ENCODE peak calls at places on chromosomes 6 and 20, in four cellular contexts. Q is WTC11, M is CD14-positive monocyte, G is AG09309. C is an unnamed sample.
A peak's percentile ranks its signal among the peaks of the same experiment; 100 is the strongest.

GRCh38 chr20:23269954-23270353 is 80.6 kb upstream of the NXT1 start:
- DNase-seq in M (no peak), G (no peak), Q (no peak), C (no peak)

GRCh38 chr6:154511735-154512097 is 1.2 kb upstream of the CNKSR3 start:
- DNase-seq in G (no peak), Q (no peak), M (no peak), C (no peak)

GRCh38 chr20:17674722-17675518 is 7.1 kb downstream of the RRBP1 start:
- DNase-seq in M (no peak), Q (no peak), G (no peak), C (no peak)

GRCh38 chr6:2186516-2186915 is 58.9 kb downstream of the GMDS start:
- DNase-seq in G (no peak), Q (no peak), M (no peak), C (no peak)

GRCh38 chr20:56928007-56928406 is 298.9 kb downstream of the TFAP2C start:
- DNase-seq in G (no peak), M (no peak), Q (peak; percentile 25), C (no peak)

GRCh38 chr20:63896136-63896890 is 1.4 kb downstream of the DNAJC5 start:
- DNase-seq in M (peak; percentile 81), Q (no peak), G (no peak), C (no peak)

GRCh38 chr6:35392111-35392702 is 49.8 kb downstream of the PPARD start:
- DNase-seq in Q (no peak), M (no peak), G (no peak), C (no peak)

GRCh38 chr6:145633981-145634627 is 101.2 kb downstream of the EPM2A start:
- DNase-seq in G (peak; percentile 46), M (peak; percentile 65), Q (peak; percentile 93), C (no peak)

GRCh38 chr6:24963887-24964570 is 28.3 kb upstream of the RIPOR2 start:
- DNase-seq in G (no peak), M (no peak), Q (no peak), C (no peak)

GRCh38 chr6:34358389-34358906 is 34.0 kb downstream of the NUDT3 start:
- DNase-seq in G (peak; percentile 35), Q (no peak), M (no peak), C (no peak)

GRCh38 chr6:3732345-3733141 is 19.0 kb downstream of the PXDC1 start:
- DNase-seq in Q (peak; percentile 83), M (no peak), G (peak; percentile 63), C (peak; percentile 65)

GRCh38 chr6:75611702-75612375 is 10.2 kb downstream of the SENP6 start:
- DNase-seq in G (no peak), M (no peak), Q (no peak), C (no peak)

GRCh38 chr6:111367393-111368088 is 115.5 kb downstream of the REV3L start:
- DNase-seq in Q (no peak), M (no peak), G (no peak), C (no peak)

GRCh38 chr6:18395177-18395850 is 8.2 kb downstream of the RNF144B start:
- DNase-seq in Q (peak; percentile 13), M (no peak), G (no peak), C (no peak)

GRCh38 chr6:37524025-37524647 is 24.4 kb upstream of the CCDC167 start:
- DNase-seq in M (no peak), Q (no peak), G (no peak), C (no peak)

GRCh38 chr6:26157150-26157837 is 70.1 kb downstream of the HFE start:
- DNase-seq in G (no peak), Q (peak; percentile 77), M (peak; percentile 59), C (no peak)

GRCh38 chr20:44170796-44171410 is 16.1 kb downstream of the JPH2 start:
- DNase-seq in M (no peak), G (no peak), Q (no peak), C (no peak)

GRCh38 chr6:158356586-158357546 is 44.6 kb downstream of the TULP4 start:
- DNase-seq in M (no peak), G (no peak), Q (no peak), C (no peak)

GRCh38 chr6:131597448-131597847 is 24.4 kb downstream of the ARG1 start:
- DNase-seq in G (no peak), M (no peak), Q (no peak), C (no peak)

GRCh38 chr20:49704932-49705336 is 8.7 kb downstream of the B4GALT5 start:
- DNase-seq in Q (no peak), M (no peak), G (no peak), C (no peak)

GRCh38 chr6:156953478-156954146 is 176.4 kb downstream of the ARID1B start:
- DNase-seq in M (no peak), G (peak; percentile 91), Q (no peak), C (no peak)

GRCh38 chr6:98848539-98849210 is 14.3 kb downstream of the POU3F2 start:
- DNase-seq in M (no peak), G (no peak), Q (no peak), C (no peak)

GRCh38 chr6:112786801-112787200 is 439.7 kb downstream of the RFPL4B start:
- DNase-seq in M (no peak), G (no peak), Q (no peak), C (no peak)

GRCh38 chr20:4730782-4731181 is 9.1 kb downstream of the PRND start:
- DNase-seq in Q (no peak), G (no peak), M (no peak), C (no peak)

GRCh38 chr20:3334156-3334943 is 73.1 kb downstream of the DNAAF9 start:
- DNase-seq in G (no peak), Q (no peak), M (no peak), C (no peak)

GRCh38 chr6:146905313-146905712 is 298.9 kb upstream of the STXBP5 start:
- DNase-seq in Q (no peak), G (peak; percentile 52), M (no peak), C (no peak)

GRCh38 chr20:49283703-49284625 is 6.1 kb upstream of the ZNFX1 start:
- DNase-seq in G (no peak), M (no peak), Q (no peak), C (no peak)

GRCh38 chr20:59561614-59562277 is 42.6 kb upstream of the PHACTR3 start:
- DNase-seq in Q (no peak), M (no peak), G (no peak), C (no peak)

GRCh38 chr20:18679020-18679419 is 91.2 kb downstream of the DTD1 start:
- DNase-seq in G (no peak), M (no peak), Q (no peak), C (no peak)

GRCh38 chr6:1216488-1216974 is 95.4 kb upstream of the FOXQ1 start:
- DNase-seq in G (no peak), Q (no peak), M (no peak), C (no peak)

GRCh38 chr20:18224968-18225568 is 63.3 kb upstream of the ZNF133 start:
- DNase-seq in Q (no peak), G (peak; percentile 1), M (no peak), C (no peak)

GRCh38 chr6:103675807-103676406 is 1183.8 kb downstream of the HACE1 start:
- DNase-seq in M (no peak), G (no peak), Q (no peak), C (no peak)

GRCh38 chr6:52049252-52050050 is 38.0 kb downstream of the PKHD1 start:
- DNase-seq in G (peak; percentile 17), M (no peak), Q (no peak), C (no peak)

GRCh38 chr20:14142171-14142570 is 146.9 kb downstream of the MACROD2 start:
- DNase-seq in Q (peak; percentile 67), M (no peak), G (no peak), C (no peak)

GRCh38 chr6:169158182-169158573 is 95.5 kb downstream of the THBS2 start:
- DNase-seq in G (no peak), Q (no peak), M (no peak), C (no peak)

GRCh38 chr6:163262080-163262479 is 152.4 kb upstream of the QKI start:
- DNase-seq in M (no peak), G (no peak), Q (no peak), C (no peak)

GRCh38 chr6:44267252-44267651 is 1.9 kb upstream of the NFKBIE start:
- DNase-seq in Q (no peak), G (no peak), M (no peak), C (peak; percentile 22)

GRCh38 chr6:122869437-122870024 is 80.5 kb downstream of the SMPDL3A start:
- DNase-seq in Q (peak; percentile 22), M (no peak), G (no peak), C (no peak)
- TF ChIP-seq CTCF in Q (peak; percentile 50), M (peak; percentile 18), G (peak; percentile 35), C (peak; percentile 80)

GRCh38 chr6:150894191-150894744 is 28.8 kb downstream of the MTHFD1L start:
- DNase-seq in G (no peak), Q (no peak), M (no peak), C (no peak)

GRCh38 chr6:150891886-150892485 is 26.5 kb downstream of the MTHFD1L start:
- DNase-seq in G (peak; percentile 50), Q (peak; percentile 74), M (peak; percentile 49), C (no peak)

GRCh38 chr6:150897400-150897943 is 32.0 kb downstream of the MTHFD1L start:
- DNase-seq in G (no peak), Q (no peak), M (no peak), C (no peak)

GRCh38 chr6:150895898-150896632 is 30.6 kb downstream of the MTHFD1L start:
- DNase-seq in Q (no peak), M (no peak), G (no peak), C (no peak)

GRCh38 chr6:150894935-150895686 is 29.6 kb downstream of the MTHFD1L start:
- DNase-seq in G (no peak), M (no peak), Q (no peak), C (no peak)
- TF ChIP-seq CTCF in G (no peak), M (no peak), Q (no peak), C (peak; percentile 40)

GRCh38 chr6:135196739-135197510 is 15.8 kb downstream of the MYB start:
- DNase-seq in G (no peak), Q (no peak), M (no peak), C (no peak)

GRCh38 chr6:135195045-135195444 is 13.9 kb downstream of the MYB start:
- DNase-seq in G (no peak), M (no peak), Q (no peak), C (no peak)

GRCh38 chr6:135193221-135193620 is 12.1 kb downstream of the MYB start:
- DNase-seq in Q (no peak), M (no peak), G (no peak), C (no peak)

GRCh38 chr6:135192256-135193174 is 11.4 kb downstream of the MYB start:
- DNase-seq in M (no peak), G (no peak), Q (no peak), C (no peak)

DNA sequence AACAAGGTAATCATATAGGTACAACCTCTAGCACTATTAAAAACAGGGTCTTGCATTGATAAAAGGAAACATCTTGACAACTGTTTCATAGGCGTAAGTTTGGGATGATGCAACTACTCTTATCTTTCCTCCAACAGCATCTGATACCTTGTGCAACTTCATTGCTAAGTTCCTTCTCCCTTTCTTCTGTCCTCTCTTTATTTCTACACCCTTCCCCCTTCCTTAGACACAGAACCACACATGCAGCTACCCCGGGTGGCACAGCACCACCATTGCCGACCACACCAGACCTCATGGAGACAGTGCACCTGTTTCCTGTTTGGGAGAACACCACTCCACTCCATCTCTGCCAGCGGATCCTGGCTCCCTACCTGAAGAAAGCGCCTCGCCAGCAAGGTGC is 14.4 kb downstream of the MYB start:
- DNase-seq in G (no peak), M (no peak), Q (no peak), C (no peak)
- TF ChIP-seq CTCF in G (no peak), M (no peak), Q (no peak), C (no peak)

GRCh38 chr20:9353180-9353915 is 161.0 kb upstream of the LAMP5 start:
- DNase-seq in M (no peak), G (no peak), Q (no peak), C (no peak)
- TF ChIP-seq CTCF in M (no peak), G (peak; percentile 5), Q (no peak), C (peak; percentile 32)

GRCh38 chr6:118860880-118861279 is 33.1 kb upstream of the ASF1A start:
- DNase-seq in M (no peak), Q (peak; percentile 17), G (no peak), C (no peak)
- TF ChIP-seq CTCF in M (no peak), Q (no peak), G (no peak), C (no peak)

C was measured in chondrocyte.